ENCODE peak calls at places on chromosomes 12 and 14, in four cellular contexts. Z is GM12878, R is H1, D is K562. I is an unnamed sample.

GRCh38 chr14:92850492-92850891 is 56.4 kb downstream of the GOLGA5 start:
- DNase-seq in Z (no peak), R (no peak), D (no peak), I (no peak)

GRCh38 chr12:110354172-110354780 is 49.2 kb downstream of the ANAPC7 start:
- DNase-seq in R (no peak), D (peak), Z (no peak), I (no peak)

GRCh38 chr14:39113685-39114072 is 444 bp upstream of the GEMIN2 start:
- DNase-seq in R (no peak), Z (no peak), D (no peak), I (no peak)

GRCh38 chr12:27869567-27869966 is 89.5 kb upstream of the MANSC4 start:
- DNase-seq in R (no peak), Z (no peak), D (peak), I (no peak)

GRCh38 chr14:103385994-103386491 is 828 bp downstream of the MARK3 start:
- DNase-seq in R (no peak), D (no peak), Z (no peak), I (no peak)

GRCh38 chr14:103243764-103244737 is 90.0 kb upstream of the EIF5 start:
- DNase-seq in D (no peak), R (no peak), Z (no peak), I (peak)

GRCh38 chr14:88424573-88424972 is 39.1 kb downstream of the SPATA7 start:
- DNase-seq in R (no peak), D (no peak), Z (no peak), I (no peak)

GRCh38 chr12:121789800-121790748 is 3.4 kb downstream of the RHOF start:
- DNase-seq in Z (peak), D (no peak), R (no peak), I (no peak)

GRCh38 chr14:70685480-70686197 is 43.9 kb downstream of the TTC9 start:
- DNase-seq in Z (no peak), D (no peak), R (no peak), I (no peak)

GRCh38 chr12:116635487-116635886 is 76.3 kb downstream of the MAP1LC3B2 start:
- DNase-seq in R (no peak), Z (no peak), D (no peak), I (no peak)

GRCh38 chr14:74965770-74966153 is 10.4 kb upstream of the PGF start:
- DNase-seq in D (no peak), Z (no peak), R (no peak), I (no peak)

GRCh38 chr12:117409286-117409685 is 47.9 kb upstream of the NOS1 start:
- DNase-seq in Z (no peak), R (no peak), D (no peak), I (no peak)

GRCh38 chr14:75428230-75429104 is 645 bp downstream of the JDP2 start:
- DNase-seq in D (peak), Z (no peak), R (no peak), I (no peak)

GRCh38 chr12:76784600-76785051 is 20.7 kb downstream of the ZDHHC17 start:
- DNase-seq in D (no peak), Z (no peak), R (no peak), I (no peak)

GRCh38 chr14:79705126-79705894 is 506.0 kb downstream of the DIO2 start:
- DNase-seq in R (no peak), D (no peak), Z (no peak), I (no peak)

GRCh38 chr14:89444044-89444443 is 27.0 kb upstream of the FOXN3 start:
- DNase-seq in D (no peak), R (no peak), Z (no peak), I (no peak)

GRCh38 chr12:89671469-89671868 is 37.2 kb downstream of the ATP2B1 start:
- DNase-seq in D (no peak), R (no peak), Z (no peak), I (no peak)

GRCh38 chr14:60657609-60657983 is 8.3 kb upstream of the SIX1 start:
- DNase-seq in Z (no peak), D (no peak), R (no peak), I (no peak)

GRCh38 chr14:91848602-91849001 is 18.7 kb downstream of the TC2N start:
- DNase-seq in R (no peak), D (no peak), Z (no peak), I (no peak)

GRCh38 chr12:128365831-128366231 is 98.9 kb downstream of the TMEM132C start:
- DNase-seq in D (no peak), R (no peak), Z (no peak), I (no peak)

GRCh38 chr14:77786148-77786547 is 13.8 kb upstream of the ADCK1 start:
- DNase-seq in R (no peak), Z (no peak), D (no peak), I (no peak)

GRCh38 chr12:55694651-55695050 is 13.1 kb downstream of the ITGA7 start:
- DNase-seq in D (no peak), Z (no peak), R (no peak), I (no peak)

GRCh38 chr12:122951979-122952892 is 14.0 kb downstream of the ABCB9 start:
- DNase-seq in Z (no peak), R (no peak), D (peak), I (peak)

GRCh38 chr12:122949405-122949804 is 16.9 kb downstream of the ABCB9 start:
- DNase-seq in R (no peak), D (no peak), Z (no peak), I (no peak)

GRCh38 chr12:122949816-122950215 is 16.4 kb downstream of the ABCB9 start:
- DNase-seq in D (no peak), R (no peak), Z (no peak), I (no peak)

GRCh38 chr12:122950276-122950675 is 16.0 kb downstream of the ABCB9 start:
- DNase-seq in D (no peak), R (no peak), Z (no peak), I (no peak)

GRCh38 chr12:122951406-122951805 is 14.9 kb downstream of the ABCB9 start:
- DNase-seq in R (no peak), Z (no peak), D (no peak), I (peak)
- TF ChIP-seq TAF1 in R (no peak), Z (no peak), D (no peak), I (no peak)

GRCh38 chr12:2490746-2491145 is 304.0 kb upstream of the FKBP4 start:
- DNase-seq in Z (no peak), D (no peak), R (no peak), I (no peak)
- TF ChIP-seq CTCF in Z (no peak), D (no peak), R (no peak), I (no peak)

GRCh38 chr14:102029956-102030355 is 56.9 kb downstream of the HSP90AA1 start:
- DNase-seq in R (no peak), D (no peak), Z (no peak), I (peak)
- TF ChIP-seq SP1 in R (no peak), D (no peak), Z (no peak), I (no peak)

DNA sequence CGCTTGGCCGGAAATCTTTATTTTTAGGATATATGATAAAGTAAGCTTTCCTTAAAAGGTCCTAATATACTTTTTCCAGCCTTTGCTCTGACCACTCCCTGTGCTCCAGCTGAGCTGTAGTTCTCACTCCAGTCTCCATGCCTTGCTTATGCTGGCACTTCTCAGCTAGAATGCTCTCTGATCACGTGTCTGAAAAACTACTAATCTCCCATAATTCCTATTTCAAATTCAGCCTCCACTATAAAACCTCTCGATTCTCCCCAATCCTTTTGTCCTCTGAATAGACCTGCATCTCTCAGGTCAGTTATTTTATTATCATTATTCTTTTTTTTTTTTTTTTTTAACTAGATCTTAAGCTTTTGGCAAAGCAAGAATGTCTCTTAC is 3.7 kb downstream of the BIN2 start:
- DNase-seq in Z (no peak), R (no peak), D (no peak), I (no peak)
- TF ChIP-seq TAF1 in Z (no peak), R (no peak), D (no peak), I (no peak)

DNA sequence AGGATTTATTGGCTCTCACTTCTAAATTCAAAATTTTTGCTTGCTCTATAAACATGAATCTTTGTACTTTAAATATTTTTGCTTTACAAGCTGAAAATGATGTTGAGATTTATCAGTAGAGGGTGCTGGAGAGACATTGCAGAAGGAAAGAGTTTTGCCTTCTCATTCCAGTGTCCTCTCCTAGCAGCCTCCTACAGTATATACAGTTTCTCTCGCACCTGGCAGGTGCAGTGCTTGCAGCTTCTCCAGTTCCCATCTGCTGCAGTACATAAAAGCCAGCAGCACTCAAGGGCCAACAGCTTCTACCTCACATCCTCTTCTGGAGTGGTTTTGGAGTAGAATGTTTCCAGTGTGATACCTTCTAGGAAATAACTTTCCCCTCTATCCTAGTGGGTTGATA is 601.8 kb upstream of the ATXN7L3B start:
- DNase-seq in Z (no peak), D (no peak), R (peak), I (no peak)
- TF ChIP-seq CTCF in Z (no peak), D (peak), R (peak), I (no peak)

I was measured in HepG2.